ENCODE peak calls at places on chromosomes 6 and 20, in six cellular contexts. N, H, B, X, Z and Y are unnamed samples.

GRCh38 chr20:53606364-53606985 is 12.8 kb upstream of the ZNF217 start:
- DNase-seq in N (peak), H (no peak), B (no peak), X (no peak), Z (no peak), Y (peak)

GRCh38 chr6:68052234-68052633 is 582.8 kb upstream of the ADGRB3 start:
- DNase-seq in N (no peak), H (no peak), B (no peak), X (no peak), Z (no peak), Y (no peak)

GRCh38 chr20:24610341-24611115 is 141.1 kb downstream of the SYNDIG1 start:
- DNase-seq in N (no peak), H (no peak), B (no peak), X (peak), Z (no peak), Y (no peak)

GRCh38 chr6:158414900-158415299 is 102.6 kb downstream of the TULP4 start:
- DNase-seq in N (peak), H (no peak), B (no peak), X (no peak), Z (no peak), Y (no peak)

GRCh38 chr6:100479180-100480035 is 14.7 kb upstream of the SIM1 start:
- DNase-seq in N (peak), H (no peak), B (no peak), X (no peak), Z (peak), Y (no peak)

GRCh38 chr6:11601776-11602605 is 64.4 kb downstream of the TMEM170B start:
- DNase-seq in N (no peak), H (no peak), B (no peak), X (no peak), Z (no peak), Y (no peak)

GRCh38 chr20:19137641-19138040 is 74.8 kb upstream of the SLC24A3 start:
- DNase-seq in N (no peak), H (no peak), B (no peak), X (no peak), Z (no peak), Y (no peak)

GRCh38 chr6:15908871-15909270 is 220.0 kb upstream of the MYLIP start:
- DNase-seq in N (no peak), H (no peak), B (no peak), X (no peak), Z (no peak), Y (no peak)

GRCh38 chr6:34373511-34373910 is 19.0 kb downstream of the NUDT3 start:
- DNase-seq in N (no peak), H (no peak), B (no peak), X (no peak), Z (no peak), Y (no peak)

GRCh38 chr6:111417181-111417585 is 65.8 kb downstream of the REV3L start:
- DNase-seq in N (peak), H (no peak), B (no peak), X (no peak), Z (no peak), Y (no peak)

GRCh38 chr6:79601020-79601609 is 30.0 kb upstream of the SH3BGRL2 start:
- DNase-seq in N (peak), H (no peak), B (no peak), X (no peak), Z (no peak), Y (no peak)

GRCh38 chr6:28693751-28694443 is 168.2 kb downstream of the GPX5 start:
- DNase-seq in N (no peak), H (no peak), B (no peak), X (no peak), Z (no peak), Y (no peak)

GRCh38 chr20:22966787-22967464 is 68.2 kb upstream of the SSTR4 start:
- DNase-seq in N (no peak), H (no peak), B (no peak), X (no peak), Z (no peak), Y (no peak)

GRCh38 chr6:44237813-44238433 is 9.0 kb upstream of the HSP90AB1 start:
- DNase-seq in N (peak), H (peak), B (peak), X (peak), Z (peak), Y (peak)

GRCh38 chr6:35199866-35200265 is 13.9 kb upstream of the SCUBE3 start:
- DNase-seq in N (no peak), H (no peak), B (no peak), X (no peak), Z (no peak), Y (no peak)

GRCh38 chr6:109001554-109001953 is 93.1 kb downstream of the SESN1 start:
- DNase-seq in N (no peak), H (no peak), B (no peak), X (no peak), Z (no peak), Y (no peak)

GRCh38 chr20:44594730-44595129 is 12.4 kb downstream of the PKIG start:
- DNase-seq in N (peak), H (peak), B (no peak), X (no peak), Z (no peak), Y (no peak)

GRCh38 chr20:16381444-16381843 is 191.8 kb downstream of the KIF16B start:
- DNase-seq in N (no peak), H (no peak), B (no peak), X (no peak), Z (no peak), Y (no peak)

GRCh38 chr6:31952140-31952805 is 6.4 kb downstream of the CFB start:
- DNase-seq in N (peak), H (peak), B (no peak), X (no peak), Z (no peak), Y (no peak)

GRCh38 chr20:8522191-8522590 is 390.1 kb downstream of the PLCB1 start:
- DNase-seq in N (no peak), H (no peak), B (no peak), X (no peak), Z (no peak), Y (no peak)

GRCh38 chr20:3691897-3692296 is 10.1 kb upstream of the ADAM33 start:
- DNase-seq in N (no peak), H (no peak), B (no peak), X (no peak), Z (no peak), Y (no peak)

GRCh38 chr6:90086517-90086916 is 192.2 kb downstream of the GJA10 start:
- DNase-seq in N (peak), H (no peak), B (no peak), X (no peak), Z (no peak), Y (no peak)

GRCh38 chr6:154167163-154167562 is 128.1 kb downstream of the OPRM1 start:
- DNase-seq in N (no peak), H (no peak), B (no peak), X (no peak), Z (no peak), Y (no peak)

GRCh38 chr6:124869412-124869811 is 92.8 kb upstream of the RNF217 start:
- DNase-seq in N (peak), H (no peak), B (no peak), X (no peak), Z (no peak), Y (no peak)

GRCh38 chr20:21523895-21524294 is 10.0 kb upstream of the NKX2-2 start:
- DNase-seq in N (no peak), H (no peak), B (no peak), X (no peak), Z (no peak), Y (no peak)

GRCh38 chr20:4592316-4593148 is 129.2 kb upstream of the PRND start:
- DNase-seq in N (peak), H (peak), B (peak), X (no peak), Z (peak), Y (peak)

GRCh38 chr6:96330884-96331283 is 190.7 kb upstream of the UFL1 start:
- DNase-seq in N (no peak), H (no peak), B (no peak), X (no peak), Z (no peak), Y (no peak)

GRCh38 chr20:60694763-60695162 is 557.3 kb upstream of the CDH4 start:
- DNase-seq in N (peak), H (no peak), B (no peak), X (no peak), Z (no peak), Y (no peak)

GRCh38 chr6:21922086-21922485 is 328.5 kb downstream of the SOX4 start:
- DNase-seq in N (no peak), H (no peak), B (no peak), X (no peak), Z (no peak), Y (no peak)

GRCh38 chr6:12576389-12576788 is 140.2 kb upstream of the PHACTR1 start:
- DNase-seq in N (peak), H (no peak), B (no peak), X (no peak), Z (no peak), Y (no peak)

GRCh38 chr20:24995741-24996448 is 3.3 kb upstream of the APMAP start:
- DNase-seq in N (peak), H (no peak), B (no peak), X (no peak), Z (no peak), Y (peak)

GRCh38 chr20:10447028-10447427 is 11.9 kb downstream of the SLX4IP start:
- DNase-seq in N (peak), H (peak), B (no peak), X (no peak), Z (peak), Y (no peak)
- TF ChIP-seq CTCF in N (peak), H (no peak), B (no peak), X (no peak), Z (no peak), Y (no peak)

GRCh38 chr20:20461526-20461925 is 93.6 kb downstream of the INSM1 start:
- DNase-seq in N (no peak), H (no peak), B (no peak), X (no peak), Z (no peak), Y (no peak)

GRCh38 chr20:20463933-20464374 is 96.0 kb downstream of the INSM1 start:
- DNase-seq in N (no peak), H (peak), B (peak), X (no peak), Z (no peak), Y (no peak)

GRCh38 chr20:20462185-20462584 is 94.3 kb downstream of the INSM1 start:
- DNase-seq in N (no peak), H (no peak), B (no peak), X (no peak), Z (no peak), Y (no peak)

GRCh38 chr20:20466341-20466879 is 98.5 kb downstream of the INSM1 start:
- DNase-seq in N (peak), H (peak), B (no peak), X (no peak), Z (peak), Y (no peak)

DNA sequence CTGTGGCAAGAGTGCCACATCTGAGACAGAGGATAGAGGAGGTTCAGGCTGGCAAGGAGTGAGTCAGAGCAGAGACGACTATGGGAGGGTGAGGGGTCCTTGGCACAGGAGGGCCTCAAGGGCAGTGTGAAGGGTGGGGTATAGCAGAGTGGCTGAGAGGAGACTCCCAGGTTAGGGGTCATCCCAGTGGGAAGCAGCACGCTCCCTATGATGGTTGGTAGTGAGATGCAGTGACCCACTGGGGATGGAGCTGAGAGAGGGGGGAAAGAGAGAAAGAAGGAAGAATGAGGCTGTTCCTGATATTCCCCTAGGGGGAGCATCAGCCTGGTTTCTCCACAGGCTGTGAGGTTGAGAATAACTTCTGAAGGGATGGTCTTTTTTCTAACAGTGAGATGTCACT is 97.4 kb downstream of the INSM1 start:
- DNase-seq in N (peak), H (no peak), B (no peak), X (no peak), Z (no peak), Y (no peak)
- TF ChIP-seq CTCF in N (peak), H (no peak), B (no peak), X (no peak), Z (no peak), Y (peak)

GRCh38 chr6:114339706-114340105 is 3.1 kb downstream of the HS3ST5 start:
- DNase-seq in N (peak), H (no peak), B (no peak), X (no peak), Z (no peak), Y (no peak)

GRCh38 chr6:114334237-114334636 is 8.6 kb downstream of the HS3ST5 start:
- DNase-seq in N (no peak), H (no peak), B (no peak), X (no peak), Z (no peak), Y (no peak)
- TF ChIP-seq CTCF in N (no peak), H (no peak), B (no peak), X (no peak), Z (no peak), Y (no peak)

DNA sequence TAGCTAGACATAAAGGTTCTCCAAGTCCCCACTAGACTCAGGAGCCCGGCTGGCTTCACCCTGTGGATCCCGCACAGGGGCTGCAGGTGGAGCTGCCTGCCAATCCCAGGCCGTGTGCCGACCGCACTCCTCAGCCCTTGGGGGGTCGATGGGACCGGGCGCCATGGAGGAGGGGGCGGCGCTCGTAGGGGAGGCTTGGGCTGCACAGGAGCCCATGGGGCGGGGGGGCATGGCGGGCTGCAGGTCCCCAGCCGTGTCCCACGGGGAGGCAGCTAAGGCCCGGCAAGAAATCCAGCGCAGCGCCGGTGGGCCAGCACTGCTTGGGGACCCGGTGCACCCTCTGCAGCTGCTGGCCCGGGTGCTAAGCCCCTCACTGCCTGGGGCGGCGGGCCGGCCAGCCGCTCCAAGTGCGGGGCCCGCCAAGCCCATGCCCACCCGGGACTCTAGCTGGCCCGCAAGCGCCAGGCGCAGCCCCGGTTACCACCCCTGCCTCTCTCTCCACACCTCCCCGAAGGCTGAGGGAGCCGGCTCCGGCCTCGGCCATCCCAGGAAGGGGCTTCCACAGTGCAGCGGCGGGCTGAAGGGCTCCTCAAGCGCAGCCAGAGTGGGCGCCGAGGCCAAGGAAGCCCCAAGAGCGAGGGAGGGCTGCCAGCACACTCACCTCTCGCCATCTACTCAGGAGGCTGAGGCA is 26.5 kb upstream of the ID1 start:
- DNase-seq in N (no peak), H (no peak), B (no peak), X (no peak), Z (no peak), Y (no peak)
- TF ChIP-seq CTCF in N (no peak), H (no peak), B (no peak), X (no peak), Z (no peak), Y (no peak)

DNA sequence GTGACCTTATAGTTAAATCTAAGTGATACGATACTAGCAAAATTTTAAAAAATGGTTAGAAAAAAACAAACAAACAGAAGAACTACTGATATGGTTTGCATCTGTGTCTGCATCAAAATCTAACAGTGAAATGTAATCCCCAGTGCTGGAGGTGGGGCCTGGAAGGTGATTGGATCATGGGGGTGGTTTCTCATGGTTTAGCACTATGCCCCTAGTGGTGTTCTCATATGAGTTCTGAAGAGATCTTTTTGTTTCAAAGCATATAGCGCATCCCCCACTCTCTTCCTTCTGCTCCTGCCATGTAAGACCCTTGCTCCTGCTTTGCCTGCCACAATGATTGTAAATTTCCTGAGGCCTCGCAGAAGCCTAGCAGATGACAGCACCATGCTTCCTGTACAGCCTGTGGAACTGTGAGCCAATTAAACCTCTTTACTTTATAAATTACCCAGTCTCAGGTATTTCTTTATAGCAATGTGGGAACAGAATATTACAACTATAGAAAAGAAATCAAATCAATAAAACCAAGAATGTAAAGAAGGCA is 5.4 kb downstream of the FBXL4 start:
- DNase-seq in N (no peak), H (no peak), B (no peak), X (no peak), Z (no peak), Y (no peak)
- TF ChIP-seq CTCF in N (peak), H (no peak), B (no peak), X (no peak), Z (peak), Y (peak)

GRCh38 chr6:168226095-168226781 is 93.3 kb downstream of the DACT2 start:
- DNase-seq in N (no peak), H (no peak), B (no peak), X (peak), Z (no peak), Y (no peak)
- TF ChIP-seq CTCF in N (no peak), H (no peak), B (no peak), X (no peak), Z (no peak), Y (no peak)

DNA sequence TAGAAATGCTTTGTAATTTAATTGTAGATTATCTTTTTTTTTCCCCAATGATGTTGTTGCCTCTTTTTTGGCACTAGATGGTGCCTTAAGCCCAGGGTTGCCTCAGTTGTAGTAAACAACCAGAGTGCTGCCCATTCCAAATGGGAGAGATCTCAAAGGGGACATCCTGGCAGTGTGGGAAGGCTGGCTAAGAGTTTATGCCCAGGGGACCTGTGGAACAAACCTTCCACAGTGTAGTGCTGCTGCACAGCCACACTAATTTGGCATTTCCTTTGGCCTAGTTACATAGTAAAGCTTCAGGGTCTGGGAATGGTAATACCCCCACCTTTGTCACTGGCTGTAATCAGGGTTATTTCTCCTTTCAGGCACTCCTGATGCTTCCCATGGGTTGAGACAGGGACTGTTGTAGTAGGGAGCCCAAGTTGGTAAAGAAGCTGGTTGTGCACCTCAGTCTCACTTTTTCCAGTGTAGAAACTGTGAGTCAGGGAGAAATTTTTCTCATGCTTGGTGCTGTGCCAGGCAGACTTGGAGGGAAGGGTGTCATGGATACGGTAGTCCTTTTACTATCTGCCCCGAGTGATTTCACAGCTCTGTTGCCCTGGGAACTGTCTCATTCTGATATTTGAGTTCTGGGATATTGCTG is 177.8 kb upstream of the ECI2 start:
- DNase-seq in N (peak), H (no peak), B (no peak), X (no peak), Z (no peak), Y (no peak)
- TF ChIP-seq CTCF in N (peak), H (no peak), B (no peak), X (no peak), Z (peak), Y (peak)

GRCh38 chr6:74899416-74899815 is 306.4 kb downstream of the COL12A1 start:
- DNase-seq in N (peak), H (no peak), B (no peak), X (no peak), Z (no peak), Y (no peak)
- TF ChIP-seq CTCF in N (peak), H (no peak), B (no peak), X (no peak), Z (peak), Y (no peak)